ENCODE peak calls at places on chromosomes 4 and X, in seven cellular contexts. G, A, X, K, Z, V and O are unnamed samples.

GRCh38 chr4:71709961-71710360 is 73.9 kb downstream of the GC start:
- DNase-seq in A (no peak), V (no peak), X (no peak), G (peak; percentile 14), Z (no peak), K (peak; percentile 14), O (no peak)

GRCh38 chr4:2714071-2714770 is 41.9 kb downstream of the TNIP2 start:
- DNase-seq in Z (no peak), G (peak; percentile 16), A (no peak), V (no peak), K (no peak), X (peak; percentile 32), O (peak; percentile 21)

GRCh38 chr4:109877400-109877799 is 29.5 kb downstream of the LRIT3 start:
- DNase-seq in X (no peak), Z (no peak), K (no peak), A (no peak), V (no peak), G (no peak), O (no peak)

GRCh38 chr4:55124337-55125076 is 888 bp downstream of the KDR start:
- DNase-seq in A (peak; percentile 49), X (no peak), G (peak; percentile 56), Z (no peak), V (no peak), K (no peak), O (no peak)

GRCh38 chr4:56301181-56302076 is 85.9 kb downstream of the AASDH start:
- DNase-seq in X (peak; percentile 66), A (peak; percentile 77), V (no peak), Z (peak; percentile 70), K (peak; percentile 75), G (peak; percentile 78), O (peak; percentile 15)

GRCh38 chr4:24736066-24736465 is 59.3 kb upstream of the SOD3 start:
- DNase-seq in G (no peak), K (no peak), Z (no peak), A (no peak), V (no peak), X (no peak), O (no peak)

GRCh38 chrX:129980043-129980442 is 2.4 kb upstream of the BCORL1 start:
- DNase-seq in G (peak; percentile 27), K (no peak), A (peak; percentile 51), Z (peak; percentile 15), V (no peak), X (peak; percentile 38), O (peak; percentile 14)

GRCh38 chr4:118729287-118730286 is 44.4 kb downstream of the METTL14 start:
- DNase-seq in K (no peak), X (no peak), A (no peak), V (no peak), G (no peak), Z (no peak), O (no peak)

GRCh38 chr4:41009411-41009810 is 204.9 kb downstream of the APBB2 start:
- DNase-seq in G (no peak), Z (no peak), V (no peak), A (no peak), X (no peak), K (peak; percentile 66), O (no peak)

GRCh38 chrX:40579880-40580536 is 762 bp upstream of the ATP6AP2 start:
- DNase-seq in A (no peak), Z (no peak), G (no peak), V (no peak), X (no peak), K (no peak), O (no peak)

GRCh38 chr4:164789047-164789446 is 35.1 kb downstream of the SMIM31 start:
- DNase-seq in V (no peak), G (peak; percentile 10), K (no peak), A (no peak), Z (no peak), X (no peak), O (no peak)